ENCODE peak calls at places on chromosomes 3 and 15, in nine cellular contexts. One of them, this sample, is unnamed.

GRCh38 chr3:115092220-115092791 is 54.8 kb downstream of the ZBTB20 start:
- DNase-seq in ovary: peak; percentile 69
- DNase-seq in GM23248: peak; percentile 87
- DNase-seq in H9: peak; percentile 50
- DNase-seq in Peyer's patch: peak; percentile 51
- DNase-seq in lower lobe of right lung: peak; percentile 52
- DNase-seq in neuronal stem cell: peak; percentile 44
- DNase-seq in upper lobe of right lung: peak; percentile 67
- DNase-seq in effector memory CD4-positive, alpha-beta T cell: peak; percentile 29
- DNase-seq in this sample: peak; percentile 54

GRCh38 chr15:31501536-31502157 is 175.0 kb downstream of the KLF13 start:
- DNase-seq in lower lobe of right lung: no peak
- DNase-seq in Peyer's patch: no peak
- DNase-seq in H9: peak; percentile 16
- DNase-seq in upper lobe of right lung: no peak
- DNase-seq in neuronal stem cell: no peak
- DNase-seq in effector memory CD4-positive, alpha-beta T cell: no peak
- DNase-seq in ovary: no peak
- DNase-seq in GM23248: no peak
- DNase-seq in this sample: no peak

GRCh38 chr15:92846716-92847115 is 53.4 kb upstream of the CHD2 start:
- DNase-seq in Peyer's patch: no peak
- DNase-seq in upper lobe of right lung: no peak
- DNase-seq in H9: no peak
- DNase-seq in effector memory CD4-positive, alpha-beta T cell: no peak
- DNase-seq in lower lobe of right lung: no peak
- DNase-seq in ovary: no peak
- DNase-seq in GM23248: peak; percentile 46
- DNase-seq in neuronal stem cell: no peak
- DNase-seq in this sample: no peak

GRCh38 chr3:128550113-128550440 is 57.1 kb upstream of the GATA2 start:
- DNase-seq in lower lobe of right lung: no peak
- DNase-seq in neuronal stem cell: no peak
- DNase-seq in Peyer's patch: no peak
- DNase-seq in ovary: no peak
- DNase-seq in upper lobe of right lung: peak; percentile 25
- DNase-seq in effector memory CD4-positive, alpha-beta T cell: no peak
- DNase-seq in GM23248: no peak
- DNase-seq in H9: no peak
- DNase-seq in this sample: no peak

GRCh38 chr3:143245692-143246091 is 126.1 kb downstream of the CHST2 start:
- DNase-seq in GM23248: no peak
- DNase-seq in upper lobe of right lung: no peak
- DNase-seq in lower lobe of right lung: no peak
- DNase-seq in neuronal stem cell: no peak
- DNase-seq in effector memory CD4-positive, alpha-beta T cell: no peak
- DNase-seq in Peyer's patch: no peak
- DNase-seq in H9: no peak
- DNase-seq in ovary: no peak
- DNase-seq in this sample: no peak

GRCh38 chr15:79816565-79816964 is 80.2 kb downstream of the MTHFS start:
- DNase-seq in upper lobe of right lung: no peak
- DNase-seq in effector memory CD4-positive, alpha-beta T cell: no peak
- DNase-seq in lower lobe of right lung: no peak
- DNase-seq in Peyer's patch: no peak
- DNase-seq in ovary: no peak
- DNase-seq in GM23248: no peak
- DNase-seq in H9: no peak
- DNase-seq in neuronal stem cell: no peak
- DNase-seq in this sample: no peak

GRCh38 chr3:28240440-28240839 is 979 bp upstream of the CMC1 start:
- DNase-seq in GM23248: no peak
- DNase-seq in ovary: no peak
- DNase-seq in effector memory CD4-positive, alpha-beta T cell: no peak
- DNase-seq in lower lobe of right lung: no peak
- DNase-seq in neuronal stem cell: no peak
- DNase-seq in upper lobe of right lung: no peak
- DNase-seq in H9: peak; percentile 81
- DNase-seq in Peyer's patch: no peak
- DNase-seq in this sample: no peak

GRCh38 chr3:64084640-64085039 is 61.3 kb upstream of the PSMD6 start:
- DNase-seq in lower lobe of right lung: no peak
- DNase-seq in GM23248: peak; percentile 75
- DNase-seq in H9: no peak
- DNase-seq in effector memory CD4-positive, alpha-beta T cell: no peak
- DNase-seq in neuronal stem cell: no peak
- DNase-seq in Peyer's patch: no peak
- DNase-seq in ovary: no peak
- DNase-seq in upper lobe of right lung: no peak
- DNase-seq in this sample: no peak

GRCh38 chr3:23952646-23953045 is 7.6 kb downstream of the NR1D2 start:
- DNase-seq in effector memory CD4-positive, alpha-beta T cell: no peak
- DNase-seq in upper lobe of right lung: no peak
- DNase-seq in GM23248: no peak
- DNase-seq in H9: no peak
- DNase-seq in Peyer's patch: no peak
- DNase-seq in neuronal stem cell: no peak
- DNase-seq in ovary: no peak
- DNase-seq in lower lobe of right lung: no peak
- DNase-seq in this sample: no peak

GRCh38 chr15:87349181-87349580 is 907.4 kb downstream of the NTRK3 start:
- DNase-seq in ovary: no peak
- DNase-seq in GM23248: peak; percentile 38
- DNase-seq in upper lobe of right lung: no peak
- DNase-seq in effector memory CD4-positive, alpha-beta T cell: no peak
- DNase-seq in H9: no peak
- DNase-seq in Peyer's patch: no peak
- DNase-seq in neuronal stem cell: no peak
- DNase-seq in lower lobe of right lung: no peak
- DNase-seq in this sample: no peak

GRCh38 chr3:20773320-20773984 is 587.4 kb upstream of the SGO1 start:
- DNase-seq in Peyer's patch: no peak
- DNase-seq in lower lobe of right lung: no peak
- DNase-seq in ovary: no peak
- DNase-seq in GM23248: no peak
- DNase-seq in H9: no peak
- DNase-seq in upper lobe of right lung: no peak
- DNase-seq in effector memory CD4-positive, alpha-beta T cell: no peak
- DNase-seq in neuronal stem cell: no peak
- DNase-seq in this sample: no peak

GRCh38 chr3:73719877-73720276 is 95.1 kb upstream of the PDZRN3 start:
- DNase-seq in ovary: peak; percentile 58
- DNase-seq in upper lobe of right lung: no peak
- DNase-seq in effector memory CD4-positive, alpha-beta T cell: no peak
- DNase-seq in GM23248: peak; percentile 49
- DNase-seq in lower lobe of right lung: no peak
- DNase-seq in H9: no peak
- DNase-seq in Peyer's patch: no peak
- DNase-seq in neuronal stem cell: no peak
- DNase-seq in this sample: no peak

GRCh38 chr3:197083486-197083885 is 53.9 kb upstream of the MELTF start:
- DNase-seq in GM23248: peak; percentile 92
- DNase-seq in neuronal stem cell: no peak
- DNase-seq in H9: no peak
- DNase-seq in Peyer's patch: no peak
- DNase-seq in upper lobe of right lung: no peak
- DNase-seq in effector memory CD4-positive, alpha-beta T cell: no peak
- DNase-seq in lower lobe of right lung: no peak
- DNase-seq in ovary: no peak
- DNase-seq in this sample: no peak

GRCh38 chr3:139308156-139309017 is 35.4 kb upstream of the MRPS22 start:
- DNase-seq in Peyer's patch: no peak
- DNase-seq in ovary: no peak
- DNase-seq in H9: no peak
- DNase-seq in GM23248: no peak
- DNase-seq in lower lobe of right lung: no peak
- DNase-seq in upper lobe of right lung: no peak
- DNase-seq in effector memory CD4-positive, alpha-beta T cell: no peak
- DNase-seq in neuronal stem cell: no peak
- DNase-seq in this sample: no peak

GRCh38 chr15:83378921-83379561 is 68.1 kb upstream of the SH3GL3 start:
- DNase-seq in H9: peak; percentile 67
- DNase-seq in upper lobe of right lung: no peak
- DNase-seq in GM23248: no peak
- DNase-seq in lower lobe of right lung: no peak
- DNase-seq in neuronal stem cell: no peak
- DNase-seq in Peyer's patch: no peak
- DNase-seq in ovary: no peak
- DNase-seq in effector memory CD4-positive, alpha-beta T cell: no peak
- DNase-seq in this sample: no peak

GRCh38 chr3:50044976-50045375 is 43.7 kb upstream of the RBM5 start:
- DNase-seq in ovary: no peak
- DNase-seq in neuronal stem cell: no peak
- DNase-seq in Peyer's patch: no peak
- DNase-seq in effector memory CD4-positive, alpha-beta T cell: no peak
- DNase-seq in upper lobe of right lung: no peak
- DNase-seq in GM23248: no peak
- DNase-seq in lower lobe of right lung: no peak
- DNase-seq in H9: no peak
- DNase-seq in this sample: no peak

GRCh38 chr3:58260261-58260731 is 22.7 kb downstream of the ABHD6 start:
- DNase-seq in H9: no peak
- DNase-seq in ovary: no peak
- DNase-seq in GM23248: peak; percentile 93
- DNase-seq in neuronal stem cell: no peak
- DNase-seq in effector memory CD4-positive, alpha-beta T cell: no peak
- DNase-seq in lower lobe of right lung: no peak
- DNase-seq in Peyer's patch: no peak
- DNase-seq in upper lobe of right lung: no peak
- DNase-seq in this sample: no peak

GRCh38 chr3:126540946-126541627 is 17.1 kb downstream of the CHST13 start:
- DNase-seq in Peyer's patch: peak; percentile 32
- DNase-seq in GM23248: no peak
- DNase-seq in neuronal stem cell: no peak
- DNase-seq in lower lobe of right lung: peak; percentile 41
- DNase-seq in upper lobe of right lung: peak; percentile 6
- DNase-seq in effector memory CD4-positive, alpha-beta T cell: no peak
- DNase-seq in ovary: no peak
- DNase-seq in H9: peak; percentile 25
- DNase-seq in this sample: no peak

GRCh38 chr3:14253022-14253761 is 74.6 kb downstream of the LSM3 start:
- DNase-seq in neuronal stem cell: no peak
- DNase-seq in upper lobe of right lung: no peak
- DNase-seq in H9: no peak
- DNase-seq in lower lobe of right lung: no peak
- DNase-seq in effector memory CD4-positive, alpha-beta T cell: no peak
- DNase-seq in ovary: peak; percentile 32
- DNase-seq in Peyer's patch: no peak
- DNase-seq in GM23248: peak; percentile 79
- DNase-seq in this sample: no peak

GRCh38 chr3:8752832-8753231 is 16.6 kb downstream of the OXTR start:
- DNase-seq in Peyer's patch: no peak
- DNase-seq in ovary: no peak
- DNase-seq in neuronal stem cell: no peak
- DNase-seq in effector memory CD4-positive, alpha-beta T cell: no peak
- DNase-seq in lower lobe of right lung: no peak
- DNase-seq in GM23248: no peak
- DNase-seq in H9: no peak
- DNase-seq in upper lobe of right lung: no peak
- DNase-seq in this sample: no peak
- H3K9me3 ChIP-seq in Peyer's patch: no peaks in the 10 kb centered on the region
- H3K9me3 ChIP-seq in ovary: no peaks in the 10 kb centered on the region
- H3K9me3 ChIP-seq in neuronal stem cell: peaks cover 7% of the 10 kb centered on the region
- H3K9me3 ChIP-seq in effector memory CD4-positive, alpha-beta T cell: no peaks in the 10 kb centered on the region
- H3K9me3 ChIP-seq in lower lobe of right lung: no peaks in the 10 kb centered on the region
- H3K9me3 ChIP-seq in GM23248: no peaks in the 10 kb centered on the region
- H3K9me3 ChIP-seq in H9: no peaks in the 10 kb centered on the region
- H3K9me3 ChIP-seq in upper lobe of right lung: no peaks in the 10 kb centered on the region
- H3K9me3 ChIP-seq in this sample: no peaks in the 10 kb centered on the region

DNA sequence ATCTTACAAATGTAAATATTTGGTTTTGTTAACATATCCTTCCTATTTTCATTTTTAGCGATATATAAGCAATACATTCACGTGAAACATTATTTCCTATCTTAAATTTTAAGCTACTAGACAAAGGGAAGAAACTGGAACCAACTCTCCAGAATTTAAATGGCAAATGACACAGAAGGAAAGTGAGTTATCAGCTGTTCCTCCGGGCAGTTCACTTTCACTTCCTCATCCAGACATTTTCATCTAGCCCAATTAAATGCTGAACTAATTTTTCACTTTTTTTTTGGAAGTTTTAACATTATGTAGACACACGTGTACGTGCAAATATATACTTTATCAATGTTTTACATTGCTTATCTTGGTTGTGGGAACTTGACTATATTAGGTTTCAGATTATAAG is 58.6 kb downstream of the MORC1 start:
- DNase-seq in Peyer's patch: no peak
- DNase-seq in GM23248: no peak
- DNase-seq in upper lobe of right lung: no peak
- DNase-seq in neuronal stem cell: no peak
- DNase-seq in lower lobe of right lung: no peak
- DNase-seq in H9: no peak
- DNase-seq in effector memory CD4-positive, alpha-beta T cell: no peak
- DNase-seq in ovary: no peak
- DNase-seq in this sample: no peak
- H3K27ac ChIP-seq in Peyer's patch: no peak overlapping the region
- H3K27ac ChIP-seq in GM23248: no peak overlapping the region
- H3K27ac ChIP-seq in upper lobe of right lung: no peak overlapping the region
- H3K27ac ChIP-seq in neuronal stem cell: no peak overlapping the region
- H3K27ac ChIP-seq in lower lobe of right lung: no peak overlapping the region
- H3K27ac ChIP-seq in H9: no peak overlapping the region
- H3K27ac ChIP-seq in effector memory CD4-positive, alpha-beta T cell: no peak overlapping the region
- H3K27ac ChIP-seq in ovary: no peak overlapping the region
- H3K27ac ChIP-seq in this sample: no peak overlapping the region

GRCh38 chr3:1468145-1468544 is 375.3 kb downstream of the CNTN6 start:
- DNase-seq in lower lobe of right lung: no peak
- DNase-seq in H9: no peak
- DNase-seq in upper lobe of right lung: no peak
- DNase-seq in neuronal stem cell: no peak
- DNase-seq in GM23248: no peak
- DNase-seq in Peyer's patch: no peak
- DNase-seq in ovary: no peak
- DNase-seq in effector memory CD4-positive, alpha-beta T cell: no peak
- DNase-seq in this sample: no peak

GRCh38 chr3:1462916-1463315 is 370.1 kb downstream of the CNTN6 start:
- DNase-seq in Peyer's patch: no peak
- DNase-seq in ovary: no peak
- DNase-seq in neuronal stem cell: no peak
- DNase-seq in upper lobe of right lung: no peak
- DNase-seq in lower lobe of right lung: no peak
- DNase-seq in H9: no peak
- DNase-seq in GM23248: no peak
- DNase-seq in effector memory CD4-positive, alpha-beta T cell: no peak
- DNase-seq in this sample: no peak
- H3K9me3 ChIP-seq in Peyer's patch: no peaks in the 10 kb centered on the region
- H3K9me3 ChIP-seq in ovary: no peaks in the 10 kb centered on the region
- H3K9me3 ChIP-seq in neuronal stem cell: no peaks in the 10 kb centered on the region
- H3K9me3 ChIP-seq in upper lobe of right lung: no peaks in the 10 kb centered on the region
- H3K9me3 ChIP-seq in lower lobe of right lung: no peaks in the 10 kb centered on the region
- H3K9me3 ChIP-seq in H9: no peaks in the 10 kb centered on the region
- H3K9me3 ChIP-seq in GM23248: no peaks in the 10 kb centered on the region
- H3K9me3 ChIP-seq in effector memory CD4-positive, alpha-beta T cell: no peaks in the 10 kb centered on the region
- H3K9me3 ChIP-seq in this sample: no peaks in the 10 kb centered on the region

DNA sequence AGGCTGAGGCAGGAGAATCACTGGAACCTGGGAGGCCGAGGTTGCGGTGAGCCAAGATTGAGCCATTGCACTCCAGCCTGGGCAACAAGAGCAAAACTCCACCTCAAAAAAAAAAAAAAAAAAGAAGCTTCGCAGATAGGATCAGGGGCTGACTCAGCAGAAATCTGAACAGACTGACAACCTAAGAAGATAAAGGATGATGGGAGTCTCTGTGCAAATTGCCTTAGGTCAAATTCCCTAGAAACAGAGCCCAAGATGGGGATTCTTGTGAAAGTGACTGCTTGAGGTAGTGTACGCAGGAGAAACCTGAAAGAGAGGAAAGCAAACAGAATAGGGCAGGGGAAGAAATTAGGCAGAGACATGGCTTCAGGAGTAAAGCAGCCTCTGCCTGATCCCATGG is 160.8 kb upstream of the LRIG1 start:
- DNase-seq in neuronal stem cell: no peak
- DNase-seq in effector memory CD4-positive, alpha-beta T cell: no peak
- DNase-seq in H9: no peak
- DNase-seq in Peyer's patch: no peak
- DNase-seq in GM23248: no peak
- DNase-seq in ovary: no peak
- DNase-seq in lower lobe of right lung: no peak
- DNase-seq in upper lobe of right lung: no peak
- DNase-seq in this sample: no peak
- H3K27ac ChIP-seq in neuronal stem cell: no peak overlapping the region
- H3K27ac ChIP-seq in effector memory CD4-positive, alpha-beta T cell: no peak overlapping the region
- H3K27ac ChIP-seq in H9: no peak overlapping the region
- H3K27ac ChIP-seq in Peyer's patch: no peak overlapping the region
- H3K27ac ChIP-seq in GM23248: no peak overlapping the region
- H3K27ac ChIP-seq in ovary: no peak overlapping the region
- H3K27ac ChIP-seq in lower lobe of right lung: no peak overlapping the region
- H3K27ac ChIP-seq in upper lobe of right lung: no peak overlapping the region
- H3K27ac ChIP-seq in this sample: no peak overlapping the region

This sample was measured in naive thymus-derived CD4-positive, alpha-beta T cell.